ENCODE peak calls at places on chromosomes 13 and 19, in nine cellular contexts. C is stimulated activated CD4-positive, alpha-beta T cell treated with anti-CD3 and anti-CD28 coated beads, TNF-alpha, amount 100 ng/mL, for 24 hours; W is HAP-1; K is KG1; R is lower leg skin; J is activated effector memory CD4-positive, alpha-beta T cell treated with Interleukin-2 at 50 U/mL for 16 hours; B is cortex of kidney; A is sigmoid colon; V is cerebellar nuclear complex. G is an unnamed sample.

GRCh38 chr13:36355632-36356031 is 9.4 kb upstream of the SPART start:
- DNase-seq in C (no peak), W (no peak), K (no peak), R (no peak), J (no peak), B (no peak), A (no peak), V (no peak), G (no peak)

GRCh38 chr19:7529610-7530490 is 5.7 kb upstream of the PNPLA6 start:
- DNase-seq in C (no peak), W (no peak), K (no peak), R (peak), J (no peak), B (no peak), A (no peak), V (no peak), G (no peak)

GRCh38 chr13:111873676-111874178 is 193.2 kb upstream of the SOX1 start:
- DNase-seq in C (no peak), W (no peak), K (no peak), R (no peak), J (no peak), B (no peak), A (no peak), V (no peak), G (no peak)

GRCh38 chr19:5691930-5692784 is 2.1 kb downstream of the RPL36 start:
- DNase-seq in C (no peak), W (no peak), K (no peak), R (peak), J (no peak), B (no peak), A (peak), V (no peak), G (no peak)

GRCh38 chr13:113863511-113864302 is at the start of gene GAS6:
- DNase-seq in C (no peak), W (peak), K (no peak), R (peak), J (no peak), B (no peak), A (no peak), V (no peak), G (no peak)

GRCh38 chr13:41512441-41512840 is 55.1 kb downstream of the RGCC start:
- DNase-seq in C (no peak), W (no peak), K (no peak), R (peak), J (no peak), B (no peak), A (no peak), V (no peak), G (no peak)

GRCh38 chr19:57850553-57851017 is 926 bp downstream of the ZNF587 start:
- DNase-seq in C (no peak), W (peak), K (no peak), R (no peak), J (no peak), B (no peak), A (no peak), V (no peak), G (no peak)

GRCh38 chr19:6216996-6217751 is 62.6 kb downstream of the MLLT1 start:
- DNase-seq in C (no peak), W (peak), K (no peak), R (peak), J (no peak), B (no peak), A (peak), V (no peak), G (peak)

GRCh38 chr13:111228262-111229144 is 91.9 kb upstream of the TEX29 start:
- DNase-seq in C (no peak), W (no peak), K (no peak), R (no peak), J (no peak), B (no peak), A (no peak), V (no peak), G (no peak)

GRCh38 chr19:4559569-4559968 is at the start of gene SEMA6B:
- DNase-seq in C (no peak), W (no peak), K (no peak), R (no peak), J (no peak), B (no peak), A (no peak), V (no peak), G (no peak)

GRCh38 chr19:6677924-6678689 is 8.1 kb upstream of the TNFSF14 start:
- DNase-seq in C (no peak), W (no peak), K (no peak), R (no peak), J (peak), B (no peak), A (peak), V (no peak), G (no peak)

GRCh38 chr19:11052391-11052790 is 36.9 kb upstream of the LDLR start:
- DNase-seq in C (no peak), W (no peak), K (no peak), R (no peak), J (no peak), B (no peak), A (no peak), V (no peak), G (no peak)

GRCh38 chr13:113926301-113926761 is 47.5 kb downstream of the C13orf46 start:
- DNase-seq in C (no peak), W (no peak), K (no peak), R (peak), J (no peak), B (no peak), A (peak), V (no peak), G (peak)

GRCh38 chr13:114128624-114129522 is 3.5 kb downstream of the RASA3 start:
- DNase-seq in C (peak), W (no peak), K (peak), R (peak), J (peak), B (no peak), A (peak), V (no peak), G (peak)

GRCh38 chr19:55687281-55688172 is 12.5 kb downstream of the EPN1 start:
- DNase-seq in C (no peak), W (no peak), K (no peak), R (no peak), J (no peak), B (no peak), A (no peak), V (no peak), G (no peak)

GRCh38 chr13:45331981-45332830 is 8.8 kb downstream of the TPT1 start:
- DNase-seq in C (no peak), W (no peak), K (no peak), R (no peak), J (no peak), B (no peak), A (no peak), V (no peak), G (peak)

GRCh38 chr13:23321534-23322241 is 111.8 kb downstream of the SACS start:
- DNase-seq in C (no peak), W (no peak), K (no peak), R (peak), J (no peak), B (no peak), A (peak), V (no peak), G (peak)

GRCh38 chr13:39263033-39263432 is 224.8 kb downstream of the NHLRC3 start:
- DNase-seq in C (no peak), W (peak), K (no peak), R (no peak), J (no peak), B (no peak), A (no peak), V (no peak), G (peak)

GRCh38 chr13:24684600-24684998 is 4.4 kb downstream of the ATP12A start:
- DNase-seq in C (no peak), W (no peak), K (no peak), R (no peak), J (peak), B (no peak), A (no peak), V (no peak), G (no peak)

GRCh38 chr13:44132710-44133109 is 240.9 kb upstream of the SERP2 start:
- DNase-seq in C (no peak), W (no peak), K (no peak), R (peak), J (no peak), B (no peak), A (peak), V (no peak), G (no peak)

GRCh38 chr19:39160889-39161672 is 35.5 kb downstream of the PAK4 start:
- DNase-seq in C (no peak), W (no peak), K (no peak), R (no peak), J (no peak), B (no peak), A (no peak), V (no peak), G (peak)

GRCh38 chr13:113625965-113626661 is 31.9 kb downstream of the ATP4B start:
- DNase-seq in C (no peak), W (no peak), K (no peak), R (no peak), J (no peak), B (no peak), A (peak), V (no peak), G (no peak)

GRCh38 chr19:49570138-49570856 is 10.1 kb downstream of the NOSIP start:
- DNase-seq in C (peak), W (peak), K (peak), R (no peak), J (no peak), B (no peak), A (no peak), V (no peak), G (peak)

GRCh38 chr19:18800636-18801035 is 9.5 kb upstream of the COMP start:
- DNase-seq in C (no peak), W (no peak), K (no peak), R (no peak), J (no peak), B (no peak), A (no peak), V (no peak), G (no peak)

GRCh38 chr19:5903054-5903501 is 512 bp downstream of the NDUFA11 start:
- DNase-seq in C (no peak), W (no peak), K (peak), R (no peak), J (no peak), B (no peak), A (no peak), V (no peak), G (no peak)

GRCh38 chr19:45247136-45247535 is 1.9 kb upstream of the EXOC3L2 start:
- DNase-seq in C (no peak), W (no peak), K (no peak), R (no peak), J (no peak), B (no peak), A (no peak), V (no peak), G (no peak)

GRCh38 chr13:23050126-23050525 is 130.7 kb upstream of the SGCG start:
- DNase-seq in C (no peak), W (no peak), K (no peak), R (no peak), J (no peak), B (no peak), A (no peak), V (no peak), G (no peak)

GRCh38 chr13:79128158-79128557 is 277.9 kb downstream of the RBM26 start:
- DNase-seq in C (no peak), W (no peak), K (no peak), R (no peak), J (no peak), B (no peak), A (no peak), V (no peak), G (no peak)

GRCh38 chr13:49586717-49587116 is 1.4 kb upstream of the RCBTB1 start:
- DNase-seq in C (no peak), W (no peak), K (no peak), R (no peak), J (no peak), B (no peak), A (no peak), V (no peak), G (no peak)